ENCODE peak calls at places on chromosomes 7 and 10, in four cellular contexts. X, R, A and W are unnamed samples.

GRCh38 chr10:97131702-97132101 is 54.1 kb downstream of the SLIT1 start:
- DNase-seq in A (no peak), X (no peak), R (peak; percentile 2), W (no peak)

GRCh38 chr7:13673290-13673689 is 316.2 kb downstream of the ETV1 start:
- DNase-seq in R (no peak), A (no peak), X (no peak), W (no peak)

GRCh38 chr10:794382-794956 is 105.0 kb upstream of the DIP2C start:
- DNase-seq in R (no peak), X (no peak), A (no peak), W (no peak)

GRCh38 chr10:129055966-129056365 is 411.1 kb upstream of the MGMT start:
- DNase-seq in R (no peak), A (peak; percentile 55), X (no peak), W (no peak)

GRCh38 chr10:130479906-130480305 is 343.7 kb downstream of the GLRX3 start:
- DNase-seq in X (no peak), A (no peak), R (no peak), W (no peak)

GRCh38 chr10:61776615-61777266 is 114.0 kb downstream of the CABCOCO1 start:
- DNase-seq in X (no peak), A (no peak), R (no peak), W (no peak)

GRCh38 chr7:140049339-140050024 is 13.3 kb downstream of the PARP12 start:
- DNase-seq in R (peak; percentile 20), A (no peak), X (no peak), W (no peak)

GRCh38 chr10:6173203-6173602 is 29.5 kb upstream of the PFKFB3 start:
- DNase-seq in A (no peak), X (no peak), R (no peak), W (peak; percentile 32)

GRCh38 chr7:84191842-84192241 is 2.7 kb downstream of the SEMA3A start:
- DNase-seq in X (no peak), R (peak; percentile 62), A (no peak), W (no peak)

GRCh38 chr7:106609416-106609815 is 51.5 kb downstream of the CCDC71L start:
- DNase-seq in A (no peak), X (no peak), R (peak; percentile 85), W (no peak)

GRCh38 chr7:41183741-41184140 is 519.1 kb downstream of the INHBA start:
- DNase-seq in X (no peak), R (no peak), A (no peak), W (no peak)

GRCh38 chr7:20786779-20787651 is at the start of gene SP8:
- DNase-seq in A (peak; percentile 82), X (no peak), R (no peak), W (no peak)

GRCh38 chr10:13969792-13970140 is 361.0 kb downstream of the FRMD4A start:
- DNase-seq in A (no peak), R (no peak), X (no peak), W (no peak)

GRCh38 chr10:134743-135600 is at the start of gene ZMYND11:
- DNase-seq in X (no peak), R (peak; percentile 39), A (peak; percentile 95), W (peak; percentile 53)

GRCh38 chr7:2471022-2471329 is 5.2 kb downstream of the GRIFIN start:
- DNase-seq in R (peak; percentile 64), X (no peak), A (no peak), W (no peak)

GRCh38 chr10:16751244-16751643 is 66.0 kb downstream of the RSU1 start:
- DNase-seq in R (no peak), X (no peak), A (no peak), W (no peak)

GRCh38 chr7:22549667-22550513 is 49.9 kb upstream of the STEAP1B start:
- DNase-seq in R (no peak), X (peak; percentile 85), A (peak; percentile 78), W (no peak)

GRCh38 chr7:23012797-23013714 is 874 bp downstream of the HYCC1 start:
- DNase-seq in A (no peak), R (no peak), X (no peak), W (no peak)

GRCh38 chr7:45161842-45162241 is 4.3 kb downstream of the RAMP3 start:
- DNase-seq in A (no peak), R (no peak), X (no peak), W (no peak)

GRCh38 chr7:113751547-113751946 is 167.3 kb downstream of the PPP1R3A start:
- DNase-seq in X (no peak), A (no peak), R (no peak), W (no peak)

GRCh38 chr7:101841328-101841727 is 23.9 kb downstream of the CUX1 start:
- DNase-seq in A (no peak), X (no peak), R (no peak), W (no peak)

GRCh38 chr7:120856621-120857352 is 1.2 kb downstream of the TSPAN12 start:
- DNase-seq in X (peak; percentile 22), A (peak; percentile 72), R (peak; percentile 5), W (no peak)

GRCh38 chr7:100520138-100520537 is 18.9 kb upstream of the AGFG2 start:
- DNase-seq in R (no peak), X (no peak), A (no peak), W (no peak)

GRCh38 chr10:69807696-69808095 is 6.0 kb downstream of the COL13A1 start:
- DNase-seq in R (peak; percentile 54), X (no peak), A (no peak), W (no peak)

GRCh38 chr10:94489107-94489506 is 56.5 kb upstream of the HELLS start:
- DNase-seq in R (no peak), X (no peak), A (no peak), W (no peak)

GRCh38 chr7:7274782-7275181 is 92.4 kb downstream of the C1GALT1 start:
- DNase-seq in X (no peak), A (no peak), R (no peak), W (no peak)

GRCh38 chr10:16599662-16600061 is 78.0 kb upstream of the C1QL3 start:
- DNase-seq in X (no peak), A (peak; percentile 34), R (no peak), W (no peak)

GRCh38 chr7:106095634-106096033 is 16.5 kb downstream of the SYPL1 start:
- DNase-seq in A (no peak), R (no peak), X (no peak), W (no peak)

GRCh38 chr10:112951349-112952281 is 1.6 kb downstream of the TCF7L2 start:
- DNase-seq in A (peak; percentile 90), R (peak; percentile 82), X (no peak), W (peak; percentile 23)

GRCh38 chr7:109836016-109836415 is 1254.9 kb upstream of the LRRN3 start:
- DNase-seq in X (no peak), A (no peak), R (peak; percentile 8), W (no peak)

GRCh38 chr10:110305767-110306451 is 1.2 kb upstream of the SMNDC1 start:
- DNase-seq in A (peak; percentile 52), R (peak; percentile 85), X (peak; percentile 27), W (peak; percentile 43)

GRCh38 chr7:49980414-49980813 is 112.6 kb downstream of the ZPBP start:
- DNase-seq in R (no peak), X (no peak), A (no peak), W (no peak)

DNA sequence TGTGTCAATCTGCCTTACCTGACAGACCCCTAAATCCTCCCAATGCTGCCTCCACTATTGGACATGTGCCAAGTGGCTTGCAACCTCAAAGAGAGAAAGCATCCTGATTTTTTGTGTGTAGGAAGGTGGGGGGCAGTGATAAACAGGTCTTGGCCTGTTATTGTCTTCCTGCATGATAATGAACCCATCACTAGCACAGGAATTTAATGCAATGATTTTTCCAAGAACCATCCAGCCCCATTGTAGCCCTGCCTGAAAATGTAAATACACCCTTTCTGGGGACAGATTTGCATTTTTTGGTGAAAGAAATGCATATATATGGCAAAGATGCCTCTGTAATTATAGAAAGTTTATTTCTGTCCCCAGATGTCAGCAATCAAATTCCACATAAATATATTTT is 850.3 kb downstream of the LRMDA start:
- DNase-seq in R (no peak), X (no peak), A (no peak), W (no peak)
- H3K4me1 ChIP-seq in R (no peaks in the 10 kb centered on the region), X (no peaks in the 10 kb centered on the region), A (peaks cover 10% of the 10 kb centered on the region), W (no peaks in the 10 kb centered on the region)

GRCh38 chr10:102375867-102376266 is 19.6 kb upstream of the NFKB2 start:
- DNase-seq in X (no peak), R (no peak), A (no peak), W (no peak)
- H3K36me3 ChIP-seq in X (peaks cover 11% of the 10 kb centered on the region), R (peaks cover 57% of the 10 kb centered on the region), A (peaks cover 26% of the 10 kb centered on the region), W (peaks cover 67% of the 10 kb centered on the region)

GRCh38 chr10:43421519-43421918 is 12.5 kb upstream of the HNRNPF start:
- DNase-seq in R (no peak), X (no peak), A (no peak), W (no peak)
- H3K4me3 ChIP-seq in R (no peak overlapping the region), X (no peak overlapping the region), A (peak overlapping the region; percentile 55), W (no peak overlapping the region)

GRCh38 chr10:119309423-119309770 is 102.0 kb downstream of the GRK5 start:
- DNase-seq in A (no peak), R (no peak), X (no peak), W (no peak)
- H3K4me1 ChIP-seq in A (peaks cover 49% of the 10 kb centered on the region), R (peaks cover 32% of the 10 kb centered on the region), X (no peaks in the 10 kb centered on the region), W (peaks cover 42% of the 10 kb centered on the region)

DNA sequence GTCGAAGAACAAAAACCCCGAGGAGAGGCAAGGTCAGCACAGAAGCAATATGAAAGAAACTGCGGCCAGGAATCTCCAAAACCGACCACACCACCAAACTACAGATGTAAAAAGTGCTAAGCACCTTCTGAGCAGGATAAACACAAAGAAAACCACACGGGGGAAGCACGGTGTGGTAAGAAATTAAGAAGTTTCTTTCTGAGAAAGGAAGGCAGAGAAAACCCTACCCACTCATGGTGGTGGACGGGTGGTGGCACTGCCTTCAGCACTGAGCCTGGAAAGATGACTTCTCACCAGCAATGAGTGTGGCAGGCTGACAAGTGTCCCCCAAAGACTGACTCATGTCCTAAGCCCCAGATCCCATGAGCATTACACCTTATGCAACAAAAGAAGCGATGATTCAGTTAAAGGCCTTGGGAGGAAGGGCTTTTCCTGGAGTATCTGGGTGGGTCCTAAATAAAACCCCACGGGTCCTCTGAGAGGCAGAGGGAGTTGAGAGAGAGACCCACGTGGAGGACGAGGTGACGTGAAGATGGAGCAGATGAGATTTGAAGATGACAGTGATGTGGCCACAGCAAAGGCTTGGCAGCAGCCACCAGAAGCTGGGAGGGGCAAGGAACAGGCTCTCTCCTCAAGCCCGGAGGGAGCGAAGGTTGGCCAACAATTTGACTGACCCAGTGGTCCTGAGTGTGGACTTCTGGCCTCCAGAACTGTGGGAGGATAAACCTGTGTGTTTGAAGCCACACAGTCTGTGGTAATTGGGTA is 124.9 kb downstream of the DLG5 start:
- DNase-seq in A (no peak), R (peak; percentile 72), X (no peak), W (peak; percentile 21)
- H3K36me3 ChIP-seq in A (no peaks in the 10 kb centered on the region), R (peaks cover 11% of the 10 kb centered on the region), X (peaks cover 14% of the 10 kb centered on the region), W (no peaks in the 10 kb centered on the region)

GRCh38 chr7:78489851-78490250 is 691.3 kb downstream of the PHTF2 start:
- DNase-seq in R (peak; percentile 31), A (no peak), X (no peak), W (no peak)
- H3K4me3 ChIP-seq in R (peak overlapping the region; percentile 2), A (peak overlapping the region; percentile 13), X (no peak overlapping the region), W (no peak overlapping the region)

GRCh38 chr7:82050134-82050533 is 280.3 kb upstream of the HGF start:
- DNase-seq in R (peak; percentile 92), X (no peak), A (no peak), W (no peak)

GRCh38 chr7:82053453-82054032 is 283.7 kb upstream of the HGF start:
- DNase-seq in A (no peak), R (no peak), X (no peak), W (no peak)

GRCh38 chr7:82051641-82052040 is 281.8 kb upstream of the HGF start:
- DNase-seq in X (no peak), R (no peak), A (no peak), W (no peak)

GRCh38 chr7:82050792-82051191 is 280.9 kb upstream of the HGF start:
- DNase-seq in X (no peak), A (no peak), R (peak; percentile 74), W (no peak)

GRCh38 chr7:82049442-82049841 is 279.6 kb upstream of the HGF start:
- DNase-seq in R (peak; percentile 8), A (no peak), X (no peak), W (no peak)
- H3K4me1 ChIP-seq in R (peaks cover 19% of the 10 kb centered on the region), A (no peaks in the 10 kb centered on the region), X (no peaks in the 10 kb centered on the region), W (no peaks in the 10 kb centered on the region)